ENCODE peak calls at places on chromosomes 11 and 22, in nine cellular contexts. One of them, this sample, is unnamed.

GRCh38 chr11:117337061-117337460 is 9.4 kb downstream of the CEP164 start:
- DNase-seq in cardiac fibroblast: no peak
- DNase-seq in NAMALWA: no peak
- DNase-seq in BJ: no peak
- DNase-seq in erythroblast: no peak
- DNase-seq in RKO: no peak
- DNase-seq in neural progenitor cell: peak
- DNase-seq in A549: no peak
- DNase-seq in ureter: no peak
- DNase-seq in this sample: no peak

GRCh38 chr11:109424893-109425292 is 2.9 kb downstream of the C11orf87 start:
- DNase-seq in cardiac fibroblast: no peak
- DNase-seq in RKO: peak
- DNase-seq in neural progenitor cell: peak
- DNase-seq in ureter: no peak
- DNase-seq in A549: no peak
- DNase-seq in erythroblast: no peak
- DNase-seq in NAMALWA: peak
- DNase-seq in BJ: no peak
- DNase-seq in this sample: no peak

GRCh38 chr11:94139421-94139820 is 10.8 kb downstream of the PANX1 start:
- DNase-seq in neural progenitor cell: peak
- DNase-seq in A549: no peak
- DNase-seq in ureter: no peak
- DNase-seq in cardiac fibroblast: no peak
- DNase-seq in NAMALWA: no peak
- DNase-seq in erythroblast: no peak
- DNase-seq in RKO: no peak
- DNase-seq in BJ: no peak
- DNase-seq in this sample: no peak

GRCh38 chr11:76626921-76627391 is 43.6 kb downstream of the LRRC32 start:
- DNase-seq in neural progenitor cell: no peak
- DNase-seq in BJ: no peak
- DNase-seq in ureter: peak
- DNase-seq in erythroblast: no peak
- DNase-seq in A549: no peak
- DNase-seq in NAMALWA: peak
- DNase-seq in cardiac fibroblast: peak
- DNase-seq in RKO: no peak
- DNase-seq in this sample: no peak

GRCh38 chr22:45971389-45972028 is 5.5 kb downstream of the WNT7B start:
- DNase-seq in cardiac fibroblast: no peak
- DNase-seq in NAMALWA: no peak
- DNase-seq in BJ: no peak
- DNase-seq in erythroblast: no peak
- DNase-seq in neural progenitor cell: peak
- DNase-seq in ureter: no peak
- DNase-seq in RKO: no peak
- DNase-seq in A549: no peak
- DNase-seq in this sample: no peak

GRCh38 chr11:105489431-105489830 is 120.4 kb upstream of the GRIA4 start:
- DNase-seq in RKO: no peak
- DNase-seq in neural progenitor cell: peak
- DNase-seq in BJ: no peak
- DNase-seq in cardiac fibroblast: peak
- DNase-seq in NAMALWA: no peak
- DNase-seq in ureter: no peak
- DNase-seq in A549: no peak
- DNase-seq in erythroblast: no peak
- DNase-seq in this sample: no peak

GRCh38 chr11:128595221-128595620 is 7.9 kb upstream of the ETS1 start:
- DNase-seq in erythroblast: no peak
- DNase-seq in ureter: no peak
- DNase-seq in NAMALWA: no peak
- DNase-seq in cardiac fibroblast: no peak
- DNase-seq in RKO: no peak
- DNase-seq in neural progenitor cell: no peak
- DNase-seq in BJ: no peak
- DNase-seq in A549: no peak
- DNase-seq in this sample: no peak

GRCh38 chr11:131275580-131275979 is 94.8 kb upstream of the NTM start:
- DNase-seq in A549: no peak
- DNase-seq in ureter: no peak
- DNase-seq in BJ: no peak
- DNase-seq in NAMALWA: no peak
- DNase-seq in cardiac fibroblast: no peak
- DNase-seq in RKO: no peak
- DNase-seq in neural progenitor cell: peak
- DNase-seq in erythroblast: no peak
- DNase-seq in this sample: no peak

GRCh38 chr22:38270091-38270972 is 2.5 kb downstream of the TMEM184B start:
- DNase-seq in BJ: no peak
- DNase-seq in erythroblast: no peak
- DNase-seq in ureter: no peak
- DNase-seq in NAMALWA: no peak
- DNase-seq in cardiac fibroblast: peak
- DNase-seq in A549: no peak
- DNase-seq in neural progenitor cell: no peak
- DNase-seq in RKO: no peak
- DNase-seq in this sample: peak

GRCh38 chr11:17845431-17845881 is 110.9 kb downstream of the KCNC1 start:
- DNase-seq in NAMALWA: no peak
- DNase-seq in erythroblast: no peak
- DNase-seq in BJ: peak
- DNase-seq in ureter: no peak
- DNase-seq in RKO: no peak
- DNase-seq in neural progenitor cell: no peak
- DNase-seq in A549: no peak
- DNase-seq in cardiac fibroblast: peak
- DNase-seq in this sample: no peak

GRCh38 chr11:130208241-130209127 is 48.9 kb downstream of the ST14 start:
- DNase-seq in erythroblast: no peak
- DNase-seq in cardiac fibroblast: no peak
- DNase-seq in RKO: no peak
- DNase-seq in NAMALWA: no peak
- DNase-seq in A549: no peak
- DNase-seq in neural progenitor cell: no peak
- DNase-seq in ureter: peak
- DNase-seq in BJ: no peak
- DNase-seq in this sample: no peak

GRCh38 chr11:36509265-36509664 is 807 bp downstream of the TRAF6 start:
- DNase-seq in BJ: no peak
- DNase-seq in RKO: peak
- DNase-seq in cardiac fibroblast: peak
- DNase-seq in NAMALWA: peak
- DNase-seq in A549: no peak
- DNase-seq in ureter: no peak
- DNase-seq in neural progenitor cell: peak
- DNase-seq in erythroblast: peak
- DNase-seq in this sample: no peak

GRCh38 chr11:103659743-103660142 is 376.7 kb upstream of the DDI1 start:
- DNase-seq in BJ: no peak
- DNase-seq in neural progenitor cell: no peak
- DNase-seq in cardiac fibroblast: no peak
- DNase-seq in A549: no peak
- DNase-seq in NAMALWA: no peak
- DNase-seq in erythroblast: no peak
- DNase-seq in ureter: no peak
- DNase-seq in RKO: no peak
- DNase-seq in this sample: no peak

GRCh38 chr11:114121138-114121537 is 61.6 kb downstream of the ZBTB16 start:
- DNase-seq in neural progenitor cell: no peak
- DNase-seq in RKO: no peak
- DNase-seq in A549: no peak
- DNase-seq in erythroblast: no peak
- DNase-seq in NAMALWA: no peak
- DNase-seq in cardiac fibroblast: no peak
- DNase-seq in ureter: no peak
- DNase-seq in BJ: no peak
- DNase-seq in this sample: no peak

GRCh38 chr11:61596990-61597389 is 16.1 kb upstream of the SYT7 start:
- DNase-seq in erythroblast: no peak
- DNase-seq in cardiac fibroblast: no peak
- DNase-seq in BJ: no peak
- DNase-seq in NAMALWA: no peak
- DNase-seq in ureter: no peak
- DNase-seq in A549: no peak
- DNase-seq in neural progenitor cell: no peak
- DNase-seq in RKO: no peak
- DNase-seq in this sample: no peak

GRCh38 chr22:23270798-23271596 is 90.7 kb downstream of the BCR start:
- DNase-seq in ureter: no peak
- DNase-seq in cardiac fibroblast: no peak
- DNase-seq in NAMALWA: peak
- DNase-seq in BJ: no peak
- DNase-seq in erythroblast: no peak
- DNase-seq in RKO: no peak
- DNase-seq in A549: no peak
- DNase-seq in neural progenitor cell: no peak
- DNase-seq in this sample: no peak

GRCh38 chr22:47826016-47826415 is 1063.6 kb downstream of the TBC1D22A start:
- DNase-seq in ureter: no peak
- DNase-seq in neural progenitor cell: no peak
- DNase-seq in BJ: no peak
- DNase-seq in RKO: no peak
- DNase-seq in cardiac fibroblast: no peak
- DNase-seq in A549: no peak
- DNase-seq in NAMALWA: no peak
- DNase-seq in erythroblast: no peak
- DNase-seq in this sample: no peak

GRCh38 chr11:65941720-65942310 is 3.5 kb upstream of the TSGA10IP start:
- DNase-seq in erythroblast: no peak
- DNase-seq in RKO: no peak
- DNase-seq in NAMALWA: no peak
- DNase-seq in neural progenitor cell: no peak
- DNase-seq in ureter: no peak
- DNase-seq in cardiac fibroblast: no peak
- DNase-seq in BJ: no peak
- DNase-seq in A549: no peak
- DNase-seq in this sample: no peak

GRCh38 chr11:110921742-110922200 is 209.5 kb upstream of the ARHGAP20 start:
- DNase-seq in ureter: peak
- DNase-seq in neural progenitor cell: peak
- DNase-seq in NAMALWA: no peak
- DNase-seq in BJ: no peak
- DNase-seq in cardiac fibroblast: peak
- DNase-seq in A549: no peak
- DNase-seq in RKO: no peak
- DNase-seq in erythroblast: no peak
- DNase-seq in this sample: no peak

GRCh38 chr11:14273885-14274284 is 85.1 kb downstream of the RRAS2 start:
- DNase-seq in neural progenitor cell: no peak
- DNase-seq in erythroblast: no peak
- DNase-seq in cardiac fibroblast: no peak
- DNase-seq in A549: no peak
- DNase-seq in RKO: no peak
- DNase-seq in NAMALWA: no peak
- DNase-seq in ureter: no peak
- DNase-seq in BJ: no peak
- DNase-seq in this sample: no peak

GRCh38 chr11:8287297-8288070 is 23.8 kb upstream of the LMO1 start:
- DNase-seq in BJ: no peak
- DNase-seq in RKO: no peak
- DNase-seq in A549: no peak
- DNase-seq in neural progenitor cell: peak
- DNase-seq in ureter: no peak
- DNase-seq in erythroblast: no peak
- DNase-seq in cardiac fibroblast: no peak
- DNase-seq in NAMALWA: no peak
- DNase-seq in this sample: no peak

GRCh38 chr11:46541593-46542371 is 52.0 kb downstream of the AMBRA1 start:
- DNase-seq in NAMALWA: no peak
- DNase-seq in BJ: no peak
- DNase-seq in neural progenitor cell: no peak
- DNase-seq in RKO: no peak
- DNase-seq in erythroblast: peak
- DNase-seq in cardiac fibroblast: no peak
- DNase-seq in A549: no peak
- DNase-seq in ureter: peak
- DNase-seq in this sample: no peak

GRCh38 chr22:17891427-17892167 is 117.3 kb upstream of the BID start:
- DNase-seq in RKO: no peak
- DNase-seq in neural progenitor cell: peak
- DNase-seq in NAMALWA: no peak
- DNase-seq in BJ: no peak
- DNase-seq in erythroblast: no peak
- DNase-seq in cardiac fibroblast: no peak
- DNase-seq in ureter: no peak
- DNase-seq in A549: peak
- DNase-seq in this sample: no peak

GRCh38 chr11:115081972-115082371 is 403.6 kb downstream of the NXPE2 start:
- DNase-seq in erythroblast: no peak
- DNase-seq in A549: no peak
- DNase-seq in ureter: no peak
- DNase-seq in neural progenitor cell: no peak
- DNase-seq in BJ: no peak
- DNase-seq in cardiac fibroblast: no peak
- DNase-seq in NAMALWA: no peak
- DNase-seq in RKO: no peak
- DNase-seq in this sample: no peak

GRCh38 chr22:26852176-26852575 is 194.8 kb downstream of the MIAT start:
- DNase-seq in RKO: no peak
- DNase-seq in neural progenitor cell: peak
- DNase-seq in NAMALWA: peak
- DNase-seq in erythroblast: peak
- DNase-seq in ureter: peak
- DNase-seq in cardiac fibroblast: no peak
- DNase-seq in BJ: no peak
- DNase-seq in A549: no peak
- DNase-seq in this sample: peak

GRCh38 chr11:102761646-102762238 is 18.7 kb downstream of the MMP10 start:
- DNase-seq in cardiac fibroblast: peak
- DNase-seq in ureter: no peak
- DNase-seq in A549: no peak
- DNase-seq in NAMALWA: no peak
- DNase-seq in BJ: no peak
- DNase-seq in neural progenitor cell: no peak
- DNase-seq in erythroblast: no peak
- DNase-seq in RKO: no peak
- DNase-seq in this sample: peak

GRCh38 chr22:38731703-38732161 is 24.1 kb downstream of the SUN2 start:
- DNase-seq in cardiac fibroblast: no peak
- DNase-seq in BJ: no peak
- DNase-seq in erythroblast: no peak
- DNase-seq in RKO: no peak
- DNase-seq in neural progenitor cell: no peak
- DNase-seq in A549: no peak
- DNase-seq in NAMALWA: no peak
- DNase-seq in ureter: no peak
- DNase-seq in this sample: no peak

GRCh38 chr22:29148826-29149225 is 56.9 kb upstream of the EMID1 start:
- DNase-seq in ureter: no peak
- DNase-seq in NAMALWA: no peak
- DNase-seq in RKO: no peak
- DNase-seq in erythroblast: no peak
- DNase-seq in neural progenitor cell: no peak
- DNase-seq in BJ: no peak
- DNase-seq in A549: no peak
- DNase-seq in cardiac fibroblast: no peak
- DNase-seq in this sample: no peak

GRCh38 chr11:19795082-19795481 is 82.4 kb downstream of the NAV2 start:
- DNase-seq in A549: no peak
- DNase-seq in NAMALWA: no peak
- DNase-seq in neural progenitor cell: no peak
- DNase-seq in ureter: no peak
- DNase-seq in RKO: no peak
- DNase-seq in BJ: no peak
- DNase-seq in erythroblast: no peak
- DNase-seq in cardiac fibroblast: no peak
- DNase-seq in this sample: no peak